ENCODE peak calls at places on chromosomes 13 and 19, in six cellular contexts. P is hepatocyte, H is PC-3, F is GM23248, Z is GM23338, G is HCT116. K is an unnamed sample.

GRCh38 chr19:17209126-17210036 is 5.8 kb upstream of the USE1 start:
- DNase-seq in P (peak), H (peak), F (peak), Z (peak), G (peak), K (peak)

GRCh38 chr13:114008964-114009589 is 35.2 kb upstream of the C13orf46 start:
- DNase-seq in P (no peak), H (no peak), F (no peak), Z (no peak), G (no peak), K (no peak)

GRCh38 chr13:93413972-93414717 is 187.5 kb downstream of the GPC6 start:
- DNase-seq in P (no peak), H (no peak), F (peak), Z (peak), G (no peak), K (no peak)

GRCh38 chr19:45046355-45046754 is 7.5 kb downstream of the CLASRP start:
- DNase-seq in P (no peak), H (no peak), F (no peak), Z (no peak), G (no peak), K (no peak)

GRCh38 chr13:98626298-98626940 is 49.5 kb upstream of the STK24 start:
- DNase-seq in P (no peak), H (no peak), F (no peak), Z (no peak), G (no peak), K (no peak)

GRCh38 chr13:108657520-108657919 is 28.1 kb downstream of the MYO16 start:
- DNase-seq in P (no peak), H (peak), F (no peak), Z (no peak), G (no peak), K (no peak)

GRCh38 chr13:93169980-93170379 is 56.6 kb upstream of the GPC6 start:
- DNase-seq in P (peak), H (peak), F (peak), Z (no peak), G (no peak), K (no peak)

GRCh38 chr13:31045621-31046081 is 113.2 kb downstream of the TEX26 start:
- DNase-seq in P (peak), H (peak), F (peak), Z (no peak), G (peak), K (no peak)

GRCh38 chr19:55253264-55253663 is 5.6 kb downstream of the PPP6R1 start:
- DNase-seq in P (no peak), H (no peak), F (no peak), Z (no peak), G (no peak), K (no peak)

GRCh38 chr19:49758292-49758691 is 4.8 kb downstream of the TSKS start:
- DNase-seq in P (no peak), H (peak), F (peak), Z (no peak), G (no peak), K (no peak)

GRCh38 chr13:23430664-23431063 is 2.8 kb downstream of the SACS start:
- DNase-seq in P (no peak), H (no peak), F (no peak), Z (no peak), G (no peak), K (no peak)

GRCh38 chr13:23436680-23437079 is 3.2 kb upstream of the SACS start:
- DNase-seq in P (no peak), H (no peak), F (no peak), Z (no peak), G (no peak), K (no peak)

GRCh38 chr13:23432589-23432988 is 913 bp downstream of the SACS start:
- DNase-seq in P (no peak), H (no peak), F (no peak), Z (no peak), G (no peak), K (peak)

GRCh38 chr13:23434431-23434830 is 929 bp upstream of the SACS start:
- DNase-seq in P (no peak), H (no peak), F (no peak), Z (no peak), G (no peak), K (no peak)

GRCh38 chr13:23433171-23434153 is at the start of gene SACS:
- DNase-seq in P (peak), H (peak), F (peak), Z (peak), G (no peak), K (peak)
- TF ChIP-seq EZH2phosphoT487 in P (no peak), H (no peak), F (no peak), Z (no peak), G (no peak), K (no peak)

GRCh38 chr13:49220035-49220855 is at the start of gene MLNR:
- DNase-seq in P (peak), H (no peak), F (peak), Z (peak), G (no peak), K (peak)
- TF ChIP-seq EZH2 in P (peak), H (no peak), F (peak), Z (peak), G (no peak), K (peak)

GRCh38 chr19:643736-644135 is 4.1 kb downstream of the FGF22 start:
- DNase-seq in P (no peak), H (no peak), F (no peak), Z (no peak), G (no peak), K (no peak)
- TF ChIP-seq EZH2phosphoT487 in P (no peak), H (no peak), F (no peak), Z (no peak), G (no peak), K (no peak)

DNA sequence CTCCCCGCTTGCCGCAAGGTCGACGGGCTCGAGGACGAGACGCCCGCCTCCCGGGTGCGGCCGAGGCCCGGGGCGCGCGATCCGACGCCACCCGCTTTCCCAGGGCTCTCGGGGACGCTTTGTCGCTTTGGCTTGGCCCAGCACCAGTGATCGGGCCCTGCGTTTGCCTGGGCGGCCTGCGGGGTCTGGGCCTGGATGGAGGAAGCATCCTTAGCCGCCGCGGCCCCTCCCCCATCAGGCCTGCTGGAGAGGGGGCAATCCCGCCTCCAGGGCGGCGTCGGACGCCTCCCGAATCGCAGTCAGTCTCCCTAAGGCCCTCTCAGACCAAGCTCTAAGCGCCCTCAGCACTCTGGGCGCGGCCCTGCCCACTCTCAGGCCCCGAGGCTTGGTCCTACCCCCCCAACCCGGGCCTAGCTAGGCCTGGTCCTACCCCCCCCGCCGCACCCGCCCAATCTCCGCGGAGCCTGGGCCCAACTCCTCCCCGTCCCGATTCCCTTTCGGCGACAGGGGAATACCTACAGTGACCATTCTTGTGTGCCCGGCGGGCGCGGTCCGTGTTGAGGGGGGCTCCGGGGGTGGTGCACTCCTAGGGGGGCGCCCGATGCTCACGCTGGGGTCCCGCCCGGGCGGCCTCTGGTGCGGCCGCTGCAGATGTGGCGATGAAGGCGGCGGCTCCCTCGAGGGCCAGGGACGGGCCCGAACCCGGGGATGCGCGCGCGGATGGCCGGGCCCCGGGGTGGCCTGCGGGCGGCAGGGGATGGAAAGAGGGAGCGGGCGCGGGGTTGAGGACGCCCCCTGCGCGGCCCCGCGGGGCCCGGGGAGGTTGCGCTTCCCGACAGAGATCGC is 542 bp downstream of the ELAVL3 start:
- DNase-seq in P (no peak), H (no peak), F (no peak), Z (peak), G (no peak), K (no peak)
- TF ChIP-seq EZH2 in P (peak), H (no peak), F (no peak), Z (no peak), G (no peak), K (peak)

GRCh38 chr13:29435125-29435911 is 160.2 kb downstream of the SLC7A1 start:
- DNase-seq in P (peak), H (peak), F (peak), Z (no peak), G (no peak), K (no peak)
- TF ChIP-seq EZH2phosphoT487 in P (no peak), H (no peak), F (peak), Z (no peak), G (no peak), K (no peak)

GRCh38 chr13:78609464-78610205 is 6.3 kb upstream of the POU4F1 start:
- DNase-seq in P (no peak), H (no peak), F (peak), Z (peak), G (no peak), K (peak)
- TF ChIP-seq EZH2 in P (peak), H (no peak), F (peak), Z (peak), G (no peak), K (peak)